ENCODE peak calls at places on chromosomes 12 and 14, in nine cellular contexts. A is Peyer's patch; J is heart right ventricle; L is mucosa of descending colon; I is astrocyte of the spinal cord; C is left ventricle myocardium inferior; Z is CD8-positive, alpha-beta T cell; M is fibroblast of lung; O is ovary. G is an unnamed sample.

GRCh38 chr12:108302471-108303311 is 36.4 kb downstream of the CMKLR1 start:
- DNase-seq in I (peak), L (peak), J (peak), O (no peak), Z (no peak), C (peak), A (no peak), M (peak), G (no peak)

GRCh38 chr14:72535485-72535884 is 358.4 kb downstream of the DPF3 start:
- DNase-seq in O (no peak), J (no peak), A (no peak), I (no peak), M (no peak), Z (no peak), C (no peak), L (no peak), G (peak)

GRCh38 chr12:109920266-109920780 is 20.2 kb downstream of the TCHP start:
- DNase-seq in I (no peak), C (no peak), M (no peak), O (no peak), A (peak), J (no peak), L (no peak), Z (no peak), G (no peak)

GRCh38 chr14:34628681-34629135 is 1.2 kb downstream of the SNX6 start:
- DNase-seq in C (peak), J (no peak), L (peak), Z (no peak), I (peak), M (peak), O (no peak), A (no peak), G (no peak)

GRCh38 chr14:68144051-68144681 is 324.6 kb downstream of the RAD51B start:
- DNase-seq in J (no peak), A (no peak), C (no peak), Z (no peak), O (no peak), M (peak), I (peak), L (no peak), G (no peak)

GRCh38 chr14:67697006-67697405 is 1.4 kb upstream of the RDH11 start:
- DNase-seq in C (no peak), I (no peak), J (no peak), M (no peak), A (no peak), O (no peak), L (no peak), Z (no peak), G (no peak)

GRCh38 chr12:28704477-28705169 is 444.5 kb upstream of the FAR2 start:
- DNase-seq in I (peak), J (no peak), O (no peak), L (no peak), A (no peak), M (peak), Z (no peak), C (no peak), G (no peak)

GRCh38 chr14:20873370-20874177 is 17.6 kb upstream of the RNASE3 start:
- DNase-seq in J (peak), Z (peak), A (peak), C (peak), L (peak), I (peak), O (peak), M (peak), G (peak)

GRCh38 chr12:109510196-109510595 is 32.8 kb downstream of the UBE3B start:
- DNase-seq in J (peak), M (no peak), A (no peak), I (no peak), O (no peak), L (no peak), C (no peak), Z (no peak), G (no peak)

GRCh38 chr14:33737446-33737845 is 213.4 kb downstream of the EGLN3 start:
- DNase-seq in Z (no peak), M (peak), O (no peak), J (no peak), A (no peak), C (no peak), L (no peak), I (peak), G (no peak)

GRCh38 chr12:49347307-49348237 is 884 bp downstream of the DNAJC22 start:
- DNase-seq in L (peak), Z (peak), I (peak), J (peak), C (peak), O (peak), M (peak), A (peak), G (no peak)

GRCh38 chr12:86230516-86231146 is 25.6 kb downstream of the MGAT4C start:
- DNase-seq in I (peak), A (no peak), M (peak), J (no peak), Z (no peak), C (no peak), O (no peak), L (no peak), G (no peak)

GRCh38 chr12:2608608-2608945 is 186.2 kb upstream of the FKBP4 start:
- DNase-seq in O (no peak), C (no peak), A (no peak), J (no peak), I (no peak), Z (no peak), L (no peak), M (no peak), G (no peak)

GRCh38 chr12:6082613-6083012 is 41.9 kb downstream of the VWF start:
- DNase-seq in Z (no peak), M (peak), A (no peak), I (no peak), O (no peak), J (no peak), L (no peak), C (no peak), G (no peak)

GRCh38 chr14:80609055-80609454 is 332.5 kb downstream of the CEP128 start:
- DNase-seq in I (no peak), C (no peak), O (no peak), J (no peak), L (no peak), M (no peak), Z (no peak), A (no peak), G (no peak)

GRCh38 chr12:53820503-53820902 is 68.7 kb upstream of the CISTR start:
- DNase-seq in J (no peak), O (no peak), Z (no peak), A (no peak), C (no peak), M (peak), L (no peak), I (no peak), G (no peak)

GRCh38 chr12:4421590-4422031 is 24.0 kb downstream of the FGF6 start:
- DNase-seq in L (no peak), C (no peak), J (no peak), I (peak), M (peak), O (no peak), A (no peak), Z (no peak), G (no peak)

GRCh38 chr14:22882529-22883190 is 362 bp upstream of the REM2 start:
- DNase-seq in O (no peak), Z (no peak), J (no peak), I (peak), A (no peak), M (peak), L (no peak), C (no peak), G (no peak)

GRCh38 chr14:68216072-68216471 is 396.5 kb downstream of the RAD51B start:
- DNase-seq in J (no peak), A (no peak), M (no peak), Z (no peak), I (no peak), C (no peak), O (no peak), L (no peak), G (no peak)

GRCh38 chr14:38616959-38617358 is 361.1 kb upstream of the CLEC14A start:
- DNase-seq in L (no peak), J (no peak), A (no peak), C (no peak), Z (no peak), I (no peak), M (no peak), O (no peak), G (no peak)

GRCh38 chr12:121145221-121145620 is 12.5 kb downstream of the P2RX7 start:
- DNase-seq in A (no peak), J (no peak), O (no peak), C (no peak), Z (no peak), L (no peak), M (peak), I (peak), G (no peak)

GRCh38 chr14:104524726-104525125 is 54.8 kb upstream of the C14orf180 start:
- DNase-seq in L (no peak), J (no peak), M (no peak), A (no peak), C (no peak), Z (no peak), O (no peak), I (no peak), G (no peak)

GRCh38 chr14:68247867-68248266 is 428.3 kb downstream of the RAD51B start:
- DNase-seq in L (no peak), A (no peak), J (no peak), M (no peak), O (no peak), Z (no peak), I (no peak), C (no peak), G (no peak)

GRCh38 chr12:94650143-94651056 is at the start of gene TMCC3:
- DNase-seq in O (peak), J (peak), C (peak), A (peak), I (no peak), L (peak), Z (no peak), M (peak), G (no peak)

GRCh38 chr14:62597143-62597542 is 448.1 kb downstream of the KCNH5 start:
- DNase-seq in C (no peak), M (no peak), J (no peak), A (no peak), O (no peak), L (no peak), Z (no peak), I (no peak), G (no peak)

GRCh38 chr12:2963760-2964292 is 4.6 kb downstream of the TEAD4 start:
- DNase-seq in O (no peak), C (peak), L (no peak), A (no peak), J (peak), I (peak), M (peak), Z (no peak), G (no peak)

GRCh38 chr12:39990122-39991101 is 115.5 kb downstream of the SLC2A13 start:
- DNase-seq in I (peak), A (peak), C (peak), M (peak), O (peak), J (peak), L (no peak), Z (peak), G (peak)

GRCh38 chr12:76890407-76891143 is 11.8 kb upstream of the CSRP2 start:
- DNase-seq in M (peak), I (no peak), J (no peak), A (no peak), C (no peak), O (no peak), L (no peak), Z (peak), G (no peak)

GRCh38 chr14:103520657-103521437 is 1.8 kb downstream of the CKB start:
- DNase-seq in Z (peak), M (peak), L (peak), C (peak), I (peak), A (peak), J (peak), O (peak), G (no peak)

GRCh38 chr14:83416476-83416875 is 1882.8 kb upstream of the SEL1L start:
- DNase-seq in L (no peak), A (no peak), I (no peak), O (no peak), C (no peak), M (no peak), Z (no peak), J (no peak), G (no peak)

GRCh38 chr12:113314121-113314529 is 20.8 kb downstream of the SLC8B1 start:
- DNase-seq in O (no peak), I (no peak), A (no peak), C (no peak), J (no peak), L (no peak), Z (no peak), M (peak), G (no peak)

GRCh38 chr12:54404061-54405004 is 14.7 kb downstream of the ITGA5 start:
- DNase-seq in L (no peak), C (no peak), A (no peak), O (peak), I (peak), Z (peak), M (peak), J (no peak), G (no peak)

GRCh38 chr14:23432102-23432925 is 3.1 kb downstream of the MYH7 start:
- DNase-seq in I (no peak), Z (no peak), J (peak), M (no peak), C (no peak), O (no peak), L (no peak), A (peak), G (no peak)

GRCh38 chr12:88639361-88639760 is 59.1 kb upstream of the KITLG start:
- DNase-seq in M (peak), C (no peak), I (peak), Z (no peak), L (no peak), O (no peak), J (no peak), A (no peak), G (no peak)
- TF ChIP-seq CTCF in M (no peak), C (no peak), I (no peak), Z (no peak), L (no peak), O (no peak), J (no peak), A (no peak), G (no peak)

DNA sequence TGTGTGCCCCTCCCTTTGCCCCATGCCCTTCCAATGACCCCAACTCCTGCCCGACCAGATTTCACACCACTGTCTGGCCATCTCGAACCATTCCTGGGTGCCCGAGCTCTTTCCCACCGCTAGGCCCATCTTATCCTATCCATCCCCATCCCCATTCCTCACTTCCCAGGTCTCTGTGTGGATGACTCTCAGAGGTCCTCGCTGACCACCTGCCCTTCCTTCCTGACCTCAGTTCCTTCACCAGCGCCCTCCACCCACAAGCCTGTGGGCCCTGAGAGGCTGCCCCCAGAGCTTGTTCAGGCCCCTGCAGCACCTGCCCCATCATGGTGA is 49.1 kb downstream of the CYP46A1 start:
- DNase-seq in C (no peak), I (no peak), M (no peak), A (no peak), O (no peak), L (no peak), J (no peak), Z (no peak), G (no peak)
- TF ChIP-seq CTCF in C (no peak), I (no peak), M (no peak), A (no peak), O (no peak), L (no peak), J (no peak), Z (no peak), G (no peak)

DNA sequence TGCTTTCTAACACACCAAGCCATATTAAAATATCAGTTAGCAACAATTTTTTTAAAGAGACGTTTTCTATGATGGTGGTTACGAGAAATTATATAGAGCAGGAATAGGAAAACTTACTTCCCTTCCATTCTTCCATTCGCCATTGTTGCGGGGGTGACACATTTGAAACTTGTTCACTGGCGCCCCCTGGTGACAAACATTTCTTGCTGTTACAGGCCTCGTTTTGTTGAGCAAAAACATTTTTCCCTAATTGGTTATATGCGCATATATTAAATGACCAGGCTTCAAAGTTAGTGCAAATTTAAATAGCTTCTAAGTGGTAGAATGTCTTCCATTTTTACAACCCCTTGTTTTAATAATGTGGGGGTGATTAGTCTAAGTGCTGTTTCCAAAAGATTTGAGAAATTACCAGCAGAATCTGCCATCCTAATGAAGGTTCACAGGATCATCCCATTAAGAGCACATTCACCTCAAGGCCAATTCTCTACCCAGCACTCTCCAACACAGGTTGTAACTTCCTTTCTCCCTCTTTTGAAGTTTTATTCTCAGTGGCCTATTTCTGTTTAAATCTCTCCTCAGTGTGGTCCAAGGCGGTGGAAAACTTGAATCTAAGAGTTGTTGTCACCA is 1124.7 kb downstream of the FLRT2 start:
- DNase-seq in L (no peak), C (peak), A (no peak), Z (peak), I (peak), O (no peak), J (peak), M (peak), G (no peak)
- TF ChIP-seq CTCF in L (no peak), C (peak), A (no peak), Z (no peak), I (peak), O (no peak), J (peak), M (peak), G (peak)

GRCh38 chr12:89960011-89960507 is 251.4 kb upstream of the ATP2B1 start:
- DNase-seq in C (no peak), A (no peak), J (no peak), Z (no peak), M (peak), I (no peak), O (no peak), L (no peak), G (peak)

GRCh38 chr12:89959188-89959587 is 250.6 kb upstream of the ATP2B1 start:
- DNase-seq in O (no peak), C (no peak), M (no peak), J (no peak), Z (no peak), I (no peak), A (no peak), L (no peak), G (no peak)

GRCh38 chr12:89960607-89961394 is 252.2 kb upstream of the ATP2B1 start:
- DNase-seq in J (no peak), I (no peak), M (peak), C (no peak), O (no peak), Z (no peak), L (no peak), A (no peak), G (no peak)

GRCh38 chr12:89965993-89966392 is 257.4 kb upstream of the ATP2B1 start:
- DNase-seq in Z (no peak), A (no peak), C (no peak), O (no peak), I (no peak), J (no peak), L (no peak), M (no peak), G (no peak)

GRCh38 chr12:89962648-89963047 is 254.0 kb upstream of the ATP2B1 start:
- DNase-seq in M (no peak), L (no peak), C (no peak), J (no peak), A (no peak), I (no peak), Z (no peak), O (no peak), G (no peak)
- TF ChIP-seq CTCF in M (no peak), L (no peak), C (peak), J (peak), A (peak), I (peak), Z (no peak), O (no peak), G (peak)

GRCh38 chr12:128705140-128705539 is 118.6 kb downstream of the SLC15A4 start:
- DNase-seq in A (no peak), O (no peak), J (no peak), M (no peak), C (no peak), Z (no peak), L (no peak), I (no peak), G (no peak)

GRCh38 chr12:128712622-128713021 is 111.1 kb downstream of the SLC15A4 start:
- DNase-seq in M (no peak), A (no peak), I (no peak), L (no peak), C (no peak), Z (no peak), O (no peak), J (no peak), G (no peak)

GRCh38 chr12:128711486-128711885 is 112.3 kb downstream of the SLC15A4 start:
- DNase-seq in C (no peak), Z (no peak), L (no peak), J (no peak), O (no peak), M (no peak), I (no peak), A (no peak), G (no peak)

GRCh38 chr12:128708789-128709188 is 115.0 kb downstream of the SLC15A4 start:
- DNase-seq in A (no peak), Z (no peak), J (no peak), O (no peak), C (no peak), M (no peak), I (no peak), L (no peak), G (no peak)

DNA sequence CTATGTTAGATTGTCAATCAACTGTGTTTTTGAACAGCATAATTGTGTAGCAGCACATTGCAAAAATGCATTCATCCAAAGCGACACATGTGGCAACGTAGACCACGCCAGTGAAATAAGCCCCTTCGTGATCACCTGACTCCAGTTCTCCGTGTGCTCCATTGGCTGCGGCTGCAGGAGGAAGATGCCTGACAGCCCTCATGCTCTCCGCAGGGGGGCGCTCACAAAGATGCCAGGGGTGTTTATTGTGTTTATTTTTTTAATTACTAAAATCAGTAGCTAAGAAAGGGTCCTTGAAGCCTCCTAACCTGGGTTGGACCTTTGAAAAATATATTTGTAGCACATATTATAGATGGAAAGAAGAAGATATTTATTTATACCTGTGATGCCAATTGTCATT is 116.3 kb downstream of the SLC15A4 start:
- DNase-seq in J (no peak), A (no peak), L (no peak), C (no peak), O (no peak), I (no peak), Z (no peak), M (no peak), G (no peak)
- TF ChIP-seq CTCF in J (no peak), A (no peak), L (no peak), C (no peak), O (no peak), I (no peak), Z (no peak), M (no peak), G (no peak)

DNA sequence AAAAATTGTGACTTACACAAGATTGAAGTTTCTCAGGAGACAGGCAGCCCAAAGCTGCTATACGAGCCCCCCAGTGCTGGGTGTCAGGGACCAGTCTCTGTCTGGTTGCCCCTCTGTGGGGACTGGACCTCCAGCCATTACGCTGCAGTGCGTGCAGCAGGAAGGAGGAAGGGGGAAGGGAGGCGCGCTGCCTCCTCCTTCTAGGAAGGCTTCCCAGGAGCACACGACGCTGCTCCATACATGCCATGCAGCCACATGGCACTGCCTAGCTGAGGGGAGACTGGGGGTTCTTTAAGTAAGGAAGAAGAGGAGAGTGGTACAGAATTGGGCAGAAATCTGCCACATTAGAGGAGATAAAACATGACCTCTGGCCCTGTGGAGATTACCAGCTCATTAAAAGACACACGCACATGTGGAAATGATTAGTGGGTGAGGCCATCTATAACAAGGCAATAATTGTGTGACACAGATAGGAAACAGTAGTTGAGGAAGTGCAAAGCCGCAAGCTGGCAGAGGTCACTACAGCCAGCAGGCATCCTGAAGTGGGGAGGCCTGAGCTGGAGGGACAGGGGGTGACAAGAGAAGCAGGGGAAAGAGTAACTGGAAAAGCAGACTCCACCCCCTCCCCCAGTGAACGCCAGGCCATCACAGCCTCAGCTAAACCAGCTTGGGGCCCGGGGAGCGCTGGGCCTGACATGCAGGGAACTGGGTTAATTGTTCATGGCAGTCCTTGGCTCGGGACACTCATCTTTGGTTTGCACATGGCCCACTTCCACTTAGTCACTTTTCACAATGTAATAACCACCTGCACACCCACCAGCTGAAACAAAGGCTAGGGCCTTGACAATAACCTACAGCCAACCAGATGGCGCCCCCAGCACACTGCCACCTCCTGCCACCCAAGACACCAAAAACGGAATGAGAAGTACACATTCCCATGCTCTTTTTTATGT is 39.6 kb downstream of the CCDC88C start:
- DNase-seq in L (peak), I (no peak), C (no peak), Z (no peak), J (no peak), M (no peak), A (peak), O (no peak), G (no peak)
- TF ChIP-seq CTCF in L (no peak), I (no peak), C (no peak), Z (no peak), J (no peak), M (no peak), A (no peak), O (no peak), G (no peak)

G was measured in GM12864.